ENCODE peak calls at places on chromosomes 13 and 19, in five cellular contexts. One of them, this sample, is unnamed.

GRCh38 chr19:49556412-49557398 is 23.7 kb downstream of the NOSIP start:
- DNase-seq in CD8-positive, alpha-beta T cell: peak
- DNase-seq in tibial nerve: no peak
- DNase-seq in heart right ventricle: no peak
- DNase-seq in pancreas: peak
- DNase-seq in this sample: no peak

GRCh38 chr19:38155453-38155852 is 68.6 kb downstream of the DPF1 start:
- DNase-seq in heart right ventricle: no peak
- DNase-seq in tibial nerve: no peak
- DNase-seq in pancreas: no peak
- DNase-seq in CD8-positive, alpha-beta T cell: no peak
- DNase-seq in this sample: no peak

GRCh38 chr19:29677001-29677781 is 11.9 kb downstream of the PLEKHF1 start:
- DNase-seq in pancreas: no peak
- DNase-seq in CD8-positive, alpha-beta T cell: no peak
- DNase-seq in tibial nerve: no peak
- DNase-seq in heart right ventricle: no peak
- DNase-seq in this sample: no peak

GRCh38 chr19:4609878-4610511 is 29.3 kb upstream of the TNFAIP8L1 start:
- DNase-seq in tibial nerve: no peak
- DNase-seq in CD8-positive, alpha-beta T cell: no peak
- DNase-seq in heart right ventricle: peak
- DNase-seq in pancreas: no peak
- DNase-seq in this sample: no peak

GRCh38 chr19:1011831-1012333 is 9.0 kb downstream of the TMEM259 start:
- DNase-seq in pancreas: no peak
- DNase-seq in CD8-positive, alpha-beta T cell: no peak
- DNase-seq in heart right ventricle: no peak
- DNase-seq in tibial nerve: no peak
- DNase-seq in this sample: no peak

GRCh38 chr13:110331362-110331761 is 24.3 kb downstream of the COL4A2 start:
- DNase-seq in heart right ventricle: no peak
- DNase-seq in CD8-positive, alpha-beta T cell: no peak
- DNase-seq in pancreas: no peak
- DNase-seq in tibial nerve: no peak
- DNase-seq in this sample: no peak

GRCh38 chr13:111907341-111907880 is 159.5 kb upstream of the SOX1 start:
- DNase-seq in pancreas: no peak
- DNase-seq in heart right ventricle: no peak
- DNase-seq in tibial nerve: no peak
- DNase-seq in CD8-positive, alpha-beta T cell: no peak
- DNase-seq in this sample: no peak

GRCh38 chr13:42996584-42996983 is 4.5 kb upstream of the EPSTI1 start:
- DNase-seq in heart right ventricle: no peak
- DNase-seq in CD8-positive, alpha-beta T cell: no peak
- DNase-seq in pancreas: no peak
- DNase-seq in tibial nerve: no peak
- DNase-seq in this sample: no peak

GRCh38 chr13:36074659-36075058 is 56.5 kb downstream of the DCLK1 start:
- DNase-seq in tibial nerve: no peak
- DNase-seq in pancreas: no peak
- DNase-seq in heart right ventricle: no peak
- DNase-seq in CD8-positive, alpha-beta T cell: no peak
- DNase-seq in this sample: no peak

GRCh38 chr13:59178344-59178743 is 985.4 kb downstream of the DIAPH3 start:
- DNase-seq in CD8-positive, alpha-beta T cell: no peak
- DNase-seq in pancreas: no peak
- DNase-seq in tibial nerve: no peak
- DNase-seq in heart right ventricle: no peak
- DNase-seq in this sample: no peak

GRCh38 chr13:59182241-59182640 is 981.5 kb downstream of the DIAPH3 start:
- DNase-seq in pancreas: no peak
- DNase-seq in tibial nerve: no peak
- DNase-seq in heart right ventricle: no peak
- DNase-seq in CD8-positive, alpha-beta T cell: no peak
- DNase-seq in this sample: no peak

GRCh38 chr13:59172076-59172475 is 991.7 kb downstream of the DIAPH3 start:
- DNase-seq in heart right ventricle: no peak
- DNase-seq in pancreas: no peak
- DNase-seq in CD8-positive, alpha-beta T cell: no peak
- DNase-seq in tibial nerve: no peak
- DNase-seq in this sample: no peak

DNA sequence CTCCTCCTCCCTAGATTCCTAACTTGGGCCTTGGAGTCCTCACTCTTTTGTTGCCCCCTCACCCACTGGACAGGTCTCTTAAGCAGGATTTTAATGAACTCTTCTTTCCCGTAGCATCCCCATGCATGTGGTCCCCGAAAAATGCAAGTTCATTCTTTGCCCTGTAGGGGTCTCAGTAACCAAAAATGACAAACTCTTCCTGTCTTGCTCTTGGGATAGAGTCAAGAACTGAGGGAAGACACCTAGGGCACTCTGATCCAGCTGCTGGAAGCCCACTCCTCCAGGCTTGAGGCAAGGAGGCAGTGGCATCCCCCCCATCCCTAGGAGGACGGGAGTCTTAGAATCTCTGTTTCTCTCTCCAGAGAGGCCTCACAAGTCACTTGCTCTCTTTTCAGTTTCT is 987.0 kb downstream of the DIAPH3 start:
- DNase-seq in tibial nerve: no peak
- DNase-seq in pancreas: no peak
- DNase-seq in heart right ventricle: no peak
- DNase-seq in CD8-positive, alpha-beta T cell: no peak
- DNase-seq in this sample: no peak
- TF ChIP-seq CTCF in tibial nerve: no peak
- TF ChIP-seq CTCF in pancreas: no peak
- TF ChIP-seq CTCF in heart right ventricle: no peak
- TF ChIP-seq CTCF in CD8-positive, alpha-beta T cell: no peak
- TF ChIP-seq CTCF in this sample: no peak

DNA sequence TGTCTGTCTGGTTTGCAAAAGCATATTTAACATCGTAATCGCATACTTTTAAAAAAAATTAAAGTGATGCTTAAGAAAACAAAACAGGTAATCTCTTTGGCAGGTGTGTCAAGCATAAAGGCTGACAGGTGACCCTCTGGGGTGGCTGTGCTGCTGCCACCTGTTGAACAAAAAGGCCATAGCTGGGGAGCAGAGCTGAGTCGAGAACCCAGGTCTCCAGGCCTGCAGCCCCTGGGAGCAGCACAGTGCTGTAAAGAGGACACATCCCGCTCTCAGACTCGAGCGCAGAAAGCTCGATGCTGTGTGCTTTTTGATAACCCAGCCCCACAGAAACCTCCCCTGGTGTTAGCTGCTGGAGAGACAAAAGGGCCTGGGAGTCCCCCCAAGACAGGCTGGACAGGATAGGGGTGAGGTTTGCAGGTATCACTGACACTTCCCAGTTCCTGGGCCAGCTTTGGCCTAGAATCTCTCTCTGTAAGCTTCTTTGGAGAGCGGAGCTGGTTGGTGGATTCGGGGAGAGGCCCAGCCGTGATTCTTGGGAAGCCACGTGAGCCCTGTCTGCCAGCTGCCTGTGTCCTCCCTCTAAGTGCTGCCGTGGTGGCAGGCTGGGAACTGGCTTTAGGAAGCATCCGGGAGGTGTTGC is 66.9 kb downstream of the C13orf42 start:
- DNase-seq in tibial nerve: no peak
- DNase-seq in heart right ventricle: no peak
- DNase-seq in CD8-positive, alpha-beta T cell: no peak
- DNase-seq in pancreas: no peak
- DNase-seq in this sample: no peak
- TF ChIP-seq CTCF in tibial nerve: no peak
- TF ChIP-seq CTCF in heart right ventricle: no peak
- TF ChIP-seq CTCF in CD8-positive, alpha-beta T cell: no peak
- TF ChIP-seq CTCF in pancreas: no peak
- TF ChIP-seq CTCF in this sample: no peak

DNA sequence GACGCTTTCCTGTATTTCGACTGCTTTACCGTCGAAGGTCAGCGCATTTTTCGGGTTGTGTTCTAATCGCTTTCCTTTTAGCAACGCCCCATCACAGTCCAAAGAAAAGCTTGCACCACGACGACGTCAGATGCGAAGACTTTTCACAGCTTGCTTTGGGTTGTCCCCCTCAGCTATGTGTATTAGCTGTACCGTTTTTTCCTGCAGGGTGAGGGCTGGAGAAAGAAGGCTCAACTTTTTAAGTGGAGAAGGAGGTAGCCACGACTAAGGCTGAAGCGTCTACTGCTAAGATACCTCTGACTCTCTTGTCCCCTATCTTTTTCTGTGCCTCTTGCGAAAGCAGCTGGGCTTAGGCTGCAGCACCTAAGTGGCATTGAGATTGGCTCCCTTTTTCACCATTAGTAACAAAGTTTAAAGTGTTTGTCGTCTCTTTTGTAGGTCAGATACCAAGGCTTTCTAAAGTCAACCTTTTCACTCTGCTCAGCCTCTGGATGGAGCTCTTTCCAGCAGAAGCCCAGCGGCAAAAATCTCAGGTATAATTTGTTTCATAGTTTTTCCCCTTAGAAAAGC is 793 bp downstream of the CDADC1 start:
- DNase-seq in tibial nerve: no peak
- DNase-seq in CD8-positive, alpha-beta T cell: no peak
- DNase-seq in pancreas: no peak
- DNase-seq in heart right ventricle: peak
- DNase-seq in this sample: no peak
- TF ChIP-seq CTCF in tibial nerve: no peak
- TF ChIP-seq CTCF in CD8-positive, alpha-beta T cell: no peak
- TF ChIP-seq CTCF in pancreas: no peak
- TF ChIP-seq CTCF in heart right ventricle: no peak
- TF ChIP-seq CTCF in this sample: peak

DNA sequence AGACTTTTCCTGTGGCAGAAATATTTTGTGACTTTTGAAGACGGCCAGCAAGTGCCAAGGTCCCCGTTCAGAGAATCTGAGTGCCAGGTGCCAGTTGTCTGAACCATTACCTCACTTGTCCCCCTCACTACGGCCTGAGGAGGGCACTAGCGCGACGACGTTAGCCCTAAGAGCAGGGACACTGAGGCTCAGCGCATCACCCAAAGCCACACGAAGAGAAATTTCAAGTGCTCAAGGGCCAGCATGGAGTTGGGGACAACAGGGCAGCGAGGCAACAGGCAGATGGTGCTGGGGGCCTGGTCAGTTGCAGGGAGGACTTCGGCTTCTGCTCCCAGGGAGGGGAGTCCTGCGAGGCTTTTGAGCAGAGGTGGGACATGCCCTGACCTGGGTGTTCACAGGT is 9.5 kb upstream of the TYK2 start:
- DNase-seq in CD8-positive, alpha-beta T cell: no peak
- DNase-seq in heart right ventricle: no peak
- DNase-seq in tibial nerve: no peak
- DNase-seq in pancreas: no peak
- DNase-seq in this sample: no peak
- TF ChIP-seq CTCF in CD8-positive, alpha-beta T cell: no peak
- TF ChIP-seq CTCF in heart right ventricle: no peak
- TF ChIP-seq CTCF in tibial nerve: no peak
- TF ChIP-seq CTCF in pancreas: no peak
- TF ChIP-seq CTCF in this sample: no peak

GRCh38 chr13:22801402-22802003 is 379.3 kb upstream of the SGCG start:
- DNase-seq in CD8-positive, alpha-beta T cell: no peak
- DNase-seq in heart right ventricle: no peak
- DNase-seq in tibial nerve: no peak
- DNase-seq in pancreas: no peak
- DNase-seq in this sample: no peak
- TF ChIP-seq CTCF in CD8-positive, alpha-beta T cell: no peak
- TF ChIP-seq CTCF in heart right ventricle: peak
- TF ChIP-seq CTCF in tibial nerve: peak
- TF ChIP-seq CTCF in pancreas: no peak
- TF ChIP-seq CTCF in this sample: peak

DNA sequence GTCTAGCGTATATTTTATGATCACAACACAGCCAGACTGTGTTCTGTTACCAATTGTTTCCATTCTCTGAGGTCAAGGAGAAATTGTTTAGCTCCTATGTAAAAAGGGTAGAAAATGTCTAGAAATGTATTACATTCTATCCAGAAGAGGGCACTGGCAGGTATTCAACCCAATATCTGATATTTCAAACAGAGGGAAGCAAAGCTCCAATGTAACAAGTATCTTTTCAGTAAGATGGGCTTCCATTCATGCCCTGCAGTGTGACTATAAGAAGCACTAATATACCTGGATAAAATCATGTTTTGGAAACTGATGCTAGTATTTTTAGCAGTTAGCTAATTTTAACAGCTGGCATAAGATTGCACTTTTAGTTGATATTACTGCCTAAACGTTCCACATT is 312.7 kb downstream of the FGF14 start:
- DNase-seq in pancreas: no peak
- DNase-seq in tibial nerve: no peak
- DNase-seq in CD8-positive, alpha-beta T cell: no peak
- DNase-seq in heart right ventricle: no peak
- DNase-seq in this sample: no peak
- TF ChIP-seq CTCF in pancreas: no peak
- TF ChIP-seq CTCF in tibial nerve: no peak
- TF ChIP-seq CTCF in CD8-positive, alpha-beta T cell: no peak
- TF ChIP-seq CTCF in heart right ventricle: no peak
- TF ChIP-seq CTCF in this sample: no peak

DNA sequence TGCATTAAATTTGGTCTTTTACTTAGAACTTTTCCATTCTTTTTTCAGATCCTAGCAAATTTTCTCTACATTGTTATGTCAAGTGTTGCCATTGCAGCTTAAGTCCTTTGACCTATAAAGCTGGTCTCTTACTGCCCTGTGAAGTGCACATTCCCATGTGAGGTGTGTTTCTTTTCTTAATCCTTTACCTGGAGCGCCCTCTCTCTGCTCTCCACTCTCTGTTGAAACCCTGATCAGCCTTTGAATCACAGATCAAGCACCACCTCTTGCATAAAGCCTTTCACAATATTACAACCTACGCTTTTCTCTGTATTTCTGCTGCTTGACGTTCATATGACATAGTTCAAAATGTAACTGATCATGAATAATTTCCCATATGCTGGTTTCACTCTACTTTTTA is 84.8 kb downstream of the PCDH17 start:
- DNase-seq in pancreas: no peak
- DNase-seq in CD8-positive, alpha-beta T cell: no peak
- DNase-seq in heart right ventricle: no peak
- DNase-seq in tibial nerve: no peak
- DNase-seq in this sample: no peak
- TF ChIP-seq CTCF in pancreas: no peak
- TF ChIP-seq CTCF in CD8-positive, alpha-beta T cell: no peak
- TF ChIP-seq CTCF in heart right ventricle: no peak
- TF ChIP-seq CTCF in tibial nerve: no peak
- TF ChIP-seq CTCF in this sample: no peak

This sample was measured in AG09319.